ENCODE peak calls at places on chromosome 19, in six cellular contexts. C is stimulated activated CD4-positive, alpha-beta T cell treated with anti-CD3 and anti-CD28 coated beads, Interleukin-4, amount 100 ng/mL, for 4 hours; O is cardiac muscle cell; J is stimulated activated CD8-positive, alpha-beta memory T cell treated with anti-CD3 and anti-CD28 coated beads, Interleukin-7, amount 100 ng/mL, for 1 hour; X is NCI-H1694; L is HEK293T. D is an unnamed sample.

GRCh38 chr19:28737021-28737525 is 475.9 kb downstream of the UQCRFS1 start:
- DNase-seq in C (no peak), O (peak; percentile 71), J (no peak), X (no peak), L (no peak), D (no peak)

GRCh38 chr19:33788676-33789075 is 8.0 kb upstream of the KCTD15 start:
- DNase-seq in C (no peak), O (no peak), J (no peak), X (no peak), L (no peak), D (no peak)

GRCh38 chr19:23766951-23767350 is 8.3 kb upstream of the ZNF681 start:
- DNase-seq in C (no peak), O (no peak), J (no peak), X (no peak), L (no peak), D (no peak)

GRCh38 chr19:28883241-28883693 is 329.7 kb downstream of the UQCRFS1 start:
- DNase-seq in C (no peak), O (peak; percentile 40), J (no peak), X (no peak), L (no peak), D (no peak)

GRCh38 chr19:50020481-50020880 is 4.7 kb downstream of the VRK3 start:
- DNase-seq in C (no peak), O (no peak), J (no peak), X (no peak), L (no peak), D (no peak)

GRCh38 chr19:16088351-16088984 is 12.2 kb downstream of the TPM4 start:
- DNase-seq in C (no peak), O (peak; percentile 68), J (no peak), X (no peak), L (no peak), D (peak; percentile 57)

GRCh38 chr19:37413243-37414084 is 42.6 kb downstream of the ZNF527 start:
- DNase-seq in C (no peak), O (peak; percentile 2), J (no peak), X (no peak), L (no peak), D (no peak)

GRCh38 chr19:1068111-1069001 is 1.4 kb downstream of the ARHGAP45 start:
- DNase-seq in C (peak; percentile 58), O (no peak), J (no peak), X (no peak), L (no peak), D (peak; percentile 89)

GRCh38 chr19:4233282-4233853 is 4.0 kb downstream of the EBI3 start:
- DNase-seq in C (peak; percentile 52), O (peak; percentile 35), J (peak; percentile 25), X (peak; percentile 27), L (peak; percentile 70), D (no peak)

GRCh38 chr19:39474139-39474620 is 6.5 kb upstream of the TIMM50 start:
- DNase-seq in C (peak; percentile 64), O (peak; percentile 53), J (peak; percentile 52), X (peak; percentile 47), L (peak; percentile 82), D (no peak)

GRCh38 chr19:10701955-10702307 is 692 bp downstream of the QTRT1 start:
- DNase-seq in C (no peak), O (no peak), J (no peak), X (no peak), L (peak; percentile 47), D (no peak)

GRCh38 chr19:18300930-18301717 is 19.7 kb upstream of the JUND start:
- DNase-seq in C (no peak), O (peak; percentile 52), J (no peak), X (no peak), L (no peak), D (peak; percentile 95)

GRCh38 chr19:848457-848921 is 3.6 kb upstream of the ELANE start:
- DNase-seq in C (no peak), O (peak; percentile 50), J (no peak), X (no peak), L (no peak), D (no peak)

GRCh38 chr19:35462476-35462953 is 14.5 kb downstream of the FFAR2 start:
- DNase-seq in C (peak; percentile 24), O (no peak), J (peak; percentile 8), X (no peak), L (no peak), D (no peak)

GRCh38 chr19:55273978-55274707 is 5.8 kb downstream of the HSPBP1 start:
- DNase-seq in C (no peak), O (no peak), J (no peak), X (no peak), L (no peak), D (peak; percentile 74)

GRCh38 chr19:45670670-45671453 is 2.8 kb downstream of the GIPR start:
- DNase-seq in C (peak; percentile 30), O (peak; percentile 89), J (no peak), X (no peak), L (peak; percentile 100), D (peak; percentile 93)

GRCh38 chr19:30717381-30717780 is 345.2 kb downstream of the ZNF536 start:
- DNase-seq in C (no peak), O (no peak), J (no peak), X (no peak), L (no peak), D (no peak)

GRCh38 chr19:28313633-28314032 is 899.3 kb downstream of the UQCRFS1 start:
- DNase-seq in C (no peak), O (peak; percentile 85), J (no peak), X (no peak), L (no peak), D (no peak)

GRCh38 chr19:17125728-17126677 is 50.4 kb downstream of the MYO9B start:
- DNase-seq in C (peak; percentile 66), O (peak; percentile 52), J (peak; percentile 50), X (peak; percentile 44), L (no peak), D (peak; percentile 79)

GRCh38 chr19:305240-306150 is 14.3 kb upstream of the PLPP2 start:
- DNase-seq in C (no peak), O (no peak), J (no peak), X (no peak), L (no peak), D (no peak)

GRCh38 chr19:46296722-46297431 is at the start of gene HIF3A:
- DNase-seq in C (no peak), O (peak; percentile 85), J (no peak), X (no peak), L (no peak), D (peak; percentile 86)

GRCh38 chr19:13459351-13459750 is 46.9 kb downstream of the CACNA1A start:
- DNase-seq in C (no peak), O (no peak), J (no peak), X (no peak), L (no peak), D (no peak)

GRCh38 chr19:11286312-11286974 is 9.5 kb upstream of the TSPAN16 start:
- DNase-seq in C (no peak), O (peak; percentile 84), J (no peak), X (no peak), L (no peak), D (no peak)

GRCh38 chr19:2083174-2083854 is 12.8 kb downstream of the MOB3A start:
- DNase-seq in C (peak; percentile 69), O (no peak), J (peak; percentile 48), X (no peak), L (no peak), D (no peak)

GRCh38 chr19:56751078-56751489 is 79.5 kb upstream of the ZNF835 start:
- DNase-seq in C (no peak), O (peak; percentile 4), J (no peak), X (no peak), L (no peak), D (no peak)

GRCh38 chr19:50607874-50608785 is 31.6 kb downstream of the SYT3 start:
- DNase-seq in C (peak; percentile 75), O (peak; percentile 92), J (peak; percentile 11), X (no peak), L (peak; percentile 98), D (peak; percentile 91)

GRCh38 chr19:40804783-40805242 is 5.8 kb downstream of the EGLN2 start:
- DNase-seq in C (no peak), O (no peak), J (no peak), X (no peak), L (no peak), D (peak; percentile 39)